ENCODE peak calls at places on chromosomes 4 and X, in four cellular contexts. B is cardiac muscle cell, K is Peyer's patch, F is A549. I is an unnamed sample. For H3K4me1, the result is how much of the 10 kb centered on the place peaks cover.

GRCh38 chrX:38627683-38628082 is 66.3 kb downstream of the TSPAN7 start:
- DNase-seq in B (peak), K (peak), F (no peak), I (no peak)

GRCh38 chrX:148555101-148555500 is 54.7 kb downstream of the AFF2 start:
- DNase-seq in B (no peak), K (no peak), F (no peak), I (no peak)

GRCh38 chr4:89142691-89143669 is 31.6 kb downstream of the TIGD2 start:
- DNase-seq in B (no peak), K (no peak), F (no peak), I (no peak)

GRCh38 chrX:106178826-106179225 is 10.7 kb downstream of the PWWP3B start:
- DNase-seq in B (peak), K (no peak), F (no peak), I (no peak)

GRCh38 chrX:38347136-38347535 is 5.3 kb upstream of the OTC start:
- DNase-seq in B (peak), K (no peak), F (no peak), I (no peak)

GRCh38 chrX:68043713-68044438 is 389.4 kb downstream of the OPHN1 start:
- DNase-seq in B (no peak), K (no peak), F (no peak), I (no peak)

GRCh38 chrX:70257599-70258288 is 2.3 kb downstream of the P2RY4 start:
- DNase-seq in B (no peak), K (no peak), F (no peak), I (no peak)

GRCh38 chr4:85522277-85522676 is 47.3 kb downstream of the ARHGAP24 start:
- DNase-seq in B (no peak), K (no peak), F (no peak), I (no peak)

GRCh38 chrX:10582945-10583344 is 37.4 kb downstream of the MID1 start:
- DNase-seq in B (peak), K (no peak), F (no peak), I (no peak)

GRCh38 chr4:124337874-124338273 is 374.7 kb downstream of the ANKRD50 start:
- DNase-seq in B (peak), K (no peak), F (no peak), I (no peak)

GRCh38 chrX:123338240-123338639 is 154.2 kb downstream of the GRIA3 start:
- DNase-seq in B (no peak), K (no peak), F (no peak), I (no peak)

GRCh38 chr4:25795566-25796454 is 67.0 kb downstream of the SEL1L3 start:
- DNase-seq in B (peak), K (no peak), F (no peak), I (no peak)

GRCh38 chr4:52111995-52112394 is 60.9 kb downstream of the SPATA18 start:
- DNase-seq in B (no peak), K (no peak), F (no peak), I (no peak)

GRCh38 chr4:156771171-156771837 is 200.3 kb downstream of the PDGFC start:
- DNase-seq in B (peak), K (no peak), F (no peak), I (peak)

GRCh38 chrX:9644335-9644734 is 121.3 kb downstream of the GPR143 start:
- DNase-seq in B (no peak), K (no peak), F (no peak), I (no peak)

GRCh38 chr4:99998062-99998880 is 48.2 kb upstream of the H2AZ1 start:
- DNase-seq in B (peak), K (no peak), F (peak), I (no peak)

GRCh38 chrX:111490683-111491082 is 20.8 kb upstream of the SERTM2 start:
- DNase-seq in B (no peak), K (no peak), F (no peak), I (no peak)

GRCh38 chr4:41185614-41186609 is 28.4 kb downstream of the APBB2 start:
- DNase-seq in B (no peak), K (no peak), F (no peak), I (no peak)

GRCh38 chrX:51976503-51976902 is 83.1 kb downstream of the MAGED1 start:
- DNase-seq in B (no peak), K (no peak), F (no peak), I (no peak)

GRCh38 chr4:79141530-79141929 is 184.3 kb downstream of the NAA11 start:
- DNase-seq in B (peak), K (no peak), F (no peak), I (no peak)

GRCh38 chr4:87525636-87526035 is 3.5 kb downstream of the SPARCL1 start:
- DNase-seq in B (peak), K (no peak), F (no peak), I (no peak)

GRCh38 chr4:30837131-30837539 is 117.0 kb downstream of the PCDH7 start:
- DNase-seq in B (peak), K (no peak), F (no peak), I (no peak)

GRCh38 chr4:173125216-173125812 is 43.3 kb upstream of the GALNT7 start:
- DNase-seq in B (no peak), K (no peak), F (no peak), I (no peak)

GRCh38 chrX:71095971-71096701 is 485 bp downstream of the FOXO4 start:
- DNase-seq in B (no peak), K (no peak), F (peak), I (peak)

GRCh38 chr4:158739600-158739999 is 16.4 kb upstream of the PPID start:
- DNase-seq in B (no peak), K (no peak), F (no peak), I (no peak)

GRCh38 chrX:109840585-109840984 is 107.5 kb upstream of the ACSL4 start:
- DNase-seq in B (peak), K (no peak), F (peak), I (no peak)

GRCh38 chr4:128858875-128859696 is 49.6 kb downstream of the JADE1 start:
- DNase-seq in B (peak), K (no peak), F (no peak), I (no peak)

GRCh38 chr4:25484243-25484721 is 107.2 kb downstream of the ANAPC4 start:
- DNase-seq in B (peak), K (no peak), F (no peak), I (no peak)

GRCh38 chrX:120559799-120560198 is 963 bp downstream of the CUL4B start:
- DNase-seq in B (peak), K (no peak), F (no peak), I (no peak)

GRCh38 chr4:184286346-184286745 is 68.7 kb upstream of the ENPP6 start:
- DNase-seq in B (peak), K (no peak), F (no peak), I (no peak)

GRCh38 chrX:155774387-155774786 is 106.8 kb upstream of the VAMP7 start:
- DNase-seq in B (no peak), K (no peak), F (no peak), I (no peak)

GRCh38 chr4:182143086-182143821 is 99.9 kb upstream of the TENM3 start:
- DNase-seq in B (peak), K (peak), F (no peak), I (no peak)

GRCh38 chrX:154458116-154458953 is at the start of gene PLXNA3:
- DNase-seq in B (peak), K (peak), F (no peak), I (no peak)

GRCh38 chr4:69773443-69773842 is 13.0 kb upstream of the SULT1B1 start:
- DNase-seq in B (peak), K (no peak), F (no peak), I (no peak)

GRCh38 chrX:120549483-120550452 is 11.0 kb downstream of the CUL4B start:
- DNase-seq in B (peak), K (no peak), F (peak), I (no peak)

GRCh38 chrX:108511721-108512120 is 72.1 kb downstream of the COL4A5 start:
- DNase-seq in B (peak), K (no peak), F (no peak), I (no peak)

GRCh38 chr4:78625073-78625472 is 73.5 kb downstream of the ANXA3 start:
- DNase-seq in B (no peak), K (no peak), F (no peak), I (no peak)

GRCh38 chrX:46929439-46930018 is 17.3 kb downstream of the JADE3 start:
- DNase-seq in B (peak), K (no peak), F (no peak), I (no peak)

GRCh38 chr4:8893227-8893623 is 21.6 kb upstream of the HMX1 start:
- DNase-seq in B (no peak), K (no peak), F (no peak), I (no peak)

GRCh38 chr4:8891646-8892555 is 20.3 kb upstream of the HMX1 start:
- DNase-seq in B (no peak), K (no peak), F (no peak), I (no peak)

GRCh38 chr4:8888856-8889255 is 17.2 kb upstream of the HMX1 start:
- DNase-seq in B (no peak), K (no peak), F (no peak), I (no peak)

GRCh38 chr4:8892556-8893226 is 21.1 kb upstream of the HMX1 start:
- DNase-seq in B (no peak), K (no peak), F (no peak), I (no peak)

GRCh38 chr4:8891255-8891645 is 19.6 kb upstream of the HMX1 start:
- DNase-seq in B (no peak), K (no peak), F (no peak), I (no peak)
- H3K4me3 ChIP-seq in B (no peak), K (no peak), F (no peak), I (no peak)

GRCh38 chrX:85503258-85504158 is 124.0 kb upstream of the POF1B start:
- DNase-seq in B (no peak), K (peak), F (no peak), I (no peak)

GRCh38 chrX:85501349-85501748 is 121.9 kb upstream of the POF1B start:
- DNase-seq in B (no peak), K (no peak), F (no peak), I (no peak)

GRCh38 chrX:85506871-85507270 is 127.4 kb upstream of the POF1B start:
- DNase-seq in B (no peak), K (no peak), F (no peak), I (no peak)

GRCh38 chrX:85504381-85504780 is 124.9 kb upstream of the POF1B start:
- DNase-seq in B (no peak), K (no peak), F (no peak), I (no peak)

DNA sequence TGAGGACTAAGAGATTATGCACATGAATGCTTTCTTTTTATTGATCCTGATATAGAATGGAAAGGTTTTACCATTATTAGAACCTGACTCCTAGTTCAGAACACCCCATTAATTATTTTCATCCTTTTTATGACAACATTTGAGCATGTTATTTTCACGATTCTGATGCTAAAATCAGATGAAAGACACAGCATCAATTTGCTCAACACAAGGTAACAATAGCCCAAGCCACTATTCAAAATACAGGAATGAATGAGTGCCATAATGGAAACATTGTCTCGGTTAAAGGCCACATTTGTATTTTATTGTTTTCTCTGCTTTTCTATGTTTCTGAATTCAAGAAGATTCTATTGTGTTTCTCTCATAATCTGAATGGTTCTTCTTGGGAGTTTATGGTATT is 126.3 kb upstream of the POF1B start:
- DNase-seq in B (no peak), K (no peak), F (no peak), I (no peak)
- H3K4me1 ChIP-seq in B (under half), K (under half), F (under half), I (under half)

DNA sequence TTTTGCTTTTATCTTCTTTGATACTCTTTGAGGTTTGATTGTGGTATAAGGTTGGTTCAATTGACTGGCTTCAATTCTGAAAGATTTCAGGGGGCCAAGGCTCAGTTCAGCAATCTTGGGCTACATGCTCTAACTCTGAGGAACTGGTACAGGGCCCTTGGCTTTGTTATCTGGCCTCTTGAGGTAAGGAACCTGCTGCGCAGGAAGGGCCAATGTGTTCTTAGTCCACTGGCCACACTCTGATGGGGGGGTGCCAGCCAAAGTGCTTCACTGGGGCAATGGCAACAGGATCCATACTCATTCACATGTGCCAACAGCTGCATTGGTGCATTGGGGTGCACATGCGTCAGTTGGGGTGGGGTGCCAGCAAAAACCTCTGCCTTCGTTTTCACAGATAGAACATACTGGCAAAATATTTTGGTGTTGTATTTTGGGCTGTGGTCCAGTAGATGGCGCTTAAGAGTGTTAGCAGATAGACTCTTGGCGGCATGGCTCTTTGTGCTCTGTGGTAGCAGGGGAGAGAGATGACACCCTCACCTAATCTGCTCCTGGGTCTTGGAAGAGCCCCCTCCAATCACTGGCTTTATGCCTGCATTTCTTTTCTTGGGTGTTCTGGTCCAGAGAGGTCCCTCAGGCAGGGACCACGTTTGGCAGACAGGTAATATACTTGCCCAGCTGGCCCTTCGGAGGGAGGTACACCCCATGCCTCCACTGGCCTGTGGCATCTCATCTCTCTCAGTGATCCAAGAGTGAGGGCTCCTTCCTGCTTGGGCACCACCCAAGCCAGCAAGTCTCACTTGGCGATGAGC is 42.9 kb downstream of the NDST3 start:
- DNase-seq in B (peak), K (peak), F (peak), I (no peak)
- TF ChIP-seq CTCF in B (peak), K (no peak), F (peak), I (no peak)

DNA sequence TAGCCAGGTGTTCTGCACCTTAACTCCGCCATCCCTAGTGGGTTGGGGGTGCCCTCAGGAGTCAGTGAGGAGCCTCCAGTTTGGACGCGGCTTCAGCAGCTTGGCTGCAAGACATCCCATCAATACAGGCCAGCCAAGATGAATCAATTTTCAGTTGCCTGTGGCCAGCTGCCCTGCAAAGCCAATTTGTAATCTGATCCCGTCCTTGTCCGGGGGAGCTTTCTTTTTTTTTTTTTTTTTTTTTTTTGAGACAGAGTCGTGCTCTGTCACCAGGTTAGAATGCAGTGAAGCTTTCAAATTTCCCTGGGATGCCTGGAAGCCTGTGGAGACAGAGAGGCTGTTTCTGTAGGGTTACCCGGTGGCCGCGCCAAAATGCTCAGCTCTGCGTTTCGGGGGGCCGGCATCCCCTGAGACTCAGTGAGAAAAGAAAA is 192.5 kb downstream of the ASMT start:
- DNase-seq in B (no peak), K (peak), F (no peak), I (no peak)
- H3K4me3 ChIP-seq in B (no peak), K (no peak), F (no peak), I (no peak)

GRCh38 chr4:94536049-94536448 is 84.3 kb downstream of the PDLIM5 start:
- DNase-seq in B (no peak), K (no peak), F (no peak), I (no peak)

GRCh38 chr4:94538229-94538628 is 86.5 kb downstream of the PDLIM5 start:
- DNase-seq in B (no peak), K (no peak), F (no peak), I (no peak)

GRCh38 chr4:94534401-94535312 is 82.9 kb downstream of the PDLIM5 start:
- DNase-seq in B (peak), K (no peak), F (no peak), I (no peak)

GRCh38 chr4:94533405-94534223 is 81.9 kb downstream of the PDLIM5 start:
- DNase-seq in B (no peak), K (no peak), F (no peak), I (no peak)

GRCh38 chr4:94536649-94537464 is 85.1 kb downstream of the PDLIM5 start:
- DNase-seq in B (peak), K (no peak), F (no peak), I (no peak)
- H3K4me1 ChIP-seq in B (half or more), K (under half), F (half or more), I (under half)

GRCh38 chr4:139761461-139761860 is 95.8 kb downstream of the MGST2 start:
- DNase-seq in B (no peak), K (no peak), F (peak), I (no peak)
- TF ChIP-seq CTCF in B (peak), K (no peak), F (no peak), I (no peak)

GRCh38 chr4:55668449-55668848 is 32.4 kb upstream of the NMU start:
- DNase-seq in B (no peak), K (no peak), F (no peak), I (no peak)
- H3K4me3 ChIP-seq in B (no peak), K (no peak), F (no peak), I (no peak)

GRCh38 chr4:7903686-7904085 is 36.0 kb downstream of the AFAP1 start:
- DNase-seq in B (no peak), K (no peak), F (no peak), I (no peak)
- H3K4me1 ChIP-seq in B (half or more), K (under half), F (half or more), I (under half)

DNA sequence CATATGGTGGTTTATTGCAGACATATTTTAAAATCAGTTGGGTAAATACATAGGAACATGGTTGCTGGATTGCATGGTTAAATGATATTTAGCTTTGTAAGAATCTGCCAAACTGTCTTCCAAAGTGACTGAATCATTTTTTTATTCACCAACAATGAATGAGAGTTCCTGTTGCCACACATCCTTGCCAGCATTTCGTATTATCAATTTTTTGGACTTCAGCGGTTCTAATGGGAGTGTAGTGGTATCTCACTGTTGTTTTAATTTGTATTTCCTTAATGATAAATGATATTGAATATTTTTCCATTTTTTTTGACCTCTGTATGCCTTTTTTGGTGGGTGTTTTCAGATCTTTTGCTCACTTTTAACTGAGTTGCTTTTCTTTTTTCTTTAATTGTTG is 1.4 kb upstream of the MTHFD2L start:
- DNase-seq in B (peak), K (no peak), F (no peak), I (no peak)
- TF ChIP-seq CTCF in B (no peak), K (no peak), F (no peak), I (no peak)

GRCh38 chrX:23952401-23952800 is 44.6 kb downstream of the CXorf58 start:
- DNase-seq in B (no peak), K (no peak), F (no peak), I (no peak)
- H3K4me3 ChIP-seq in B (no peak), K (no peak), F (no peak), I (no peak)

I was measured in pancreas.